ENCODE peak calls at places on chromosomes 5 and 9, in nine cellular contexts. One of them, this sample, is unnamed.

GRCh38 chr5:133440467-133441115 is 171.8 kb downstream of the FSTL4 start:
- DNase-seq in sigmoid colon: no peak
- DNase-seq in SK-N-SH: no peak
- DNase-seq in stomach: no peak
- DNase-seq in K562: no peak
- DNase-seq in transverse colon: no peak
- DNase-seq in ovary: no peak
- DNase-seq in HepG2: no peak
- DNase-seq in tibial nerve: no peak
- DNase-seq in this sample: no peak

GRCh38 chr5:52983731-52984620 is 5.2 kb upstream of the ITGA2 start:
- DNase-seq in sigmoid colon: no peak
- DNase-seq in transverse colon: no peak
- DNase-seq in ovary: no peak
- DNase-seq in tibial nerve: no peak
- DNase-seq in SK-N-SH: no peak
- DNase-seq in K562: no peak
- DNase-seq in HepG2: no peak
- DNase-seq in stomach: no peak
- DNase-seq in this sample: no peak

GRCh38 chr5:44952376-44952775 is 143.6 kb downstream of the MRPS30 start:
- DNase-seq in sigmoid colon: no peak
- DNase-seq in SK-N-SH: peak; percentile 23
- DNase-seq in transverse colon: no peak
- DNase-seq in HepG2: peak; percentile 18
- DNase-seq in stomach: no peak
- DNase-seq in K562: peak; percentile 29
- DNase-seq in ovary: no peak
- DNase-seq in tibial nerve: no peak
- DNase-seq in this sample: no peak

GRCh38 chr5:58069016-58069705 is 390.7 kb downstream of the PLK2 start:
- DNase-seq in ovary: no peak
- DNase-seq in K562: no peak
- DNase-seq in HepG2: no peak
- DNase-seq in transverse colon: no peak
- DNase-seq in SK-N-SH: no peak
- DNase-seq in tibial nerve: no peak
- DNase-seq in stomach: no peak
- DNase-seq in sigmoid colon: no peak
- DNase-seq in this sample: peak; percentile 52

GRCh38 chr5:58198330-58198729 is 261.6 kb downstream of the PLK2 start:
- DNase-seq in HepG2: no peak
- DNase-seq in K562: no peak
- DNase-seq in stomach: no peak
- DNase-seq in transverse colon: no peak
- DNase-seq in ovary: no peak
- DNase-seq in tibial nerve: no peak
- DNase-seq in SK-N-SH: no peak
- DNase-seq in sigmoid colon: no peak
- DNase-seq in this sample: no peak

GRCh38 chr9:95316794-95317118 is 753 bp downstream of the FANCC start:
- DNase-seq in tibial nerve: peak; percentile 25
- DNase-seq in sigmoid colon: peak; percentile 86
- DNase-seq in stomach: peak; percentile 66
- DNase-seq in HepG2: peak; percentile 78
- DNase-seq in SK-N-SH: peak; percentile 90
- DNase-seq in K562: peak; percentile 94
- DNase-seq in ovary: no peak
- DNase-seq in transverse colon: peak; percentile 80
- DNase-seq in this sample: peak; percentile 81

GRCh38 chr5:141713616-141714309 is 31.7 kb upstream of the ARAP3 start:
- DNase-seq in sigmoid colon: no peak
- DNase-seq in stomach: no peak
- DNase-seq in K562: no peak
- DNase-seq in transverse colon: no peak
- DNase-seq in tibial nerve: no peak
- DNase-seq in SK-N-SH: no peak
- DNase-seq in ovary: no peak
- DNase-seq in HepG2: peak; percentile 9
- DNase-seq in this sample: no peak

GRCh38 chr5:77970891-77971290 is 194.8 kb upstream of the TBCA start:
- DNase-seq in K562: no peak
- DNase-seq in stomach: no peak
- DNase-seq in HepG2: no peak
- DNase-seq in SK-N-SH: no peak
- DNase-seq in ovary: no peak
- DNase-seq in tibial nerve: no peak
- DNase-seq in transverse colon: no peak
- DNase-seq in sigmoid colon: no peak
- DNase-seq in this sample: no peak

GRCh38 chr9:21153688-21154608 is 12.3 kb upstream of the IFNW1 start:
- DNase-seq in HepG2: no peak
- DNase-seq in transverse colon: no peak
- DNase-seq in K562: no peak
- DNase-seq in tibial nerve: peak; percentile 22
- DNase-seq in stomach: no peak
- DNase-seq in SK-N-SH: peak; percentile 28
- DNase-seq in ovary: no peak
- DNase-seq in sigmoid colon: no peak
- DNase-seq in this sample: no peak

GRCh38 chr5:54217826-54218503 is 92.4 kb downstream of the ARL15 start:
- DNase-seq in sigmoid colon: no peak
- DNase-seq in K562: peak; percentile 14
- DNase-seq in stomach: peak; percentile 27
- DNase-seq in tibial nerve: peak; percentile 79
- DNase-seq in SK-N-SH: peak; percentile 45
- DNase-seq in transverse colon: no peak
- DNase-seq in ovary: peak; percentile 14
- DNase-seq in HepG2: peak; percentile 37
- DNase-seq in this sample: no peak

GRCh38 chr5:60630836-60631235 is 69.1 kb downstream of the DEPDC1B start:
- DNase-seq in SK-N-SH: no peak
- DNase-seq in K562: no peak
- DNase-seq in HepG2: no peak
- DNase-seq in sigmoid colon: no peak
- DNase-seq in tibial nerve: no peak
- DNase-seq in transverse colon: no peak
- DNase-seq in ovary: no peak
- DNase-seq in stomach: no peak
- DNase-seq in this sample: no peak

GRCh38 chr5:1486271-1486670 is 37.5 kb downstream of the LPCAT1 start:
- DNase-seq in sigmoid colon: no peak
- DNase-seq in K562: no peak
- DNase-seq in stomach: no peak
- DNase-seq in HepG2: no peak
- DNase-seq in ovary: no peak
- DNase-seq in SK-N-SH: no peak
- DNase-seq in tibial nerve: no peak
- DNase-seq in transverse colon: no peak
- DNase-seq in this sample: no peak

DNA sequence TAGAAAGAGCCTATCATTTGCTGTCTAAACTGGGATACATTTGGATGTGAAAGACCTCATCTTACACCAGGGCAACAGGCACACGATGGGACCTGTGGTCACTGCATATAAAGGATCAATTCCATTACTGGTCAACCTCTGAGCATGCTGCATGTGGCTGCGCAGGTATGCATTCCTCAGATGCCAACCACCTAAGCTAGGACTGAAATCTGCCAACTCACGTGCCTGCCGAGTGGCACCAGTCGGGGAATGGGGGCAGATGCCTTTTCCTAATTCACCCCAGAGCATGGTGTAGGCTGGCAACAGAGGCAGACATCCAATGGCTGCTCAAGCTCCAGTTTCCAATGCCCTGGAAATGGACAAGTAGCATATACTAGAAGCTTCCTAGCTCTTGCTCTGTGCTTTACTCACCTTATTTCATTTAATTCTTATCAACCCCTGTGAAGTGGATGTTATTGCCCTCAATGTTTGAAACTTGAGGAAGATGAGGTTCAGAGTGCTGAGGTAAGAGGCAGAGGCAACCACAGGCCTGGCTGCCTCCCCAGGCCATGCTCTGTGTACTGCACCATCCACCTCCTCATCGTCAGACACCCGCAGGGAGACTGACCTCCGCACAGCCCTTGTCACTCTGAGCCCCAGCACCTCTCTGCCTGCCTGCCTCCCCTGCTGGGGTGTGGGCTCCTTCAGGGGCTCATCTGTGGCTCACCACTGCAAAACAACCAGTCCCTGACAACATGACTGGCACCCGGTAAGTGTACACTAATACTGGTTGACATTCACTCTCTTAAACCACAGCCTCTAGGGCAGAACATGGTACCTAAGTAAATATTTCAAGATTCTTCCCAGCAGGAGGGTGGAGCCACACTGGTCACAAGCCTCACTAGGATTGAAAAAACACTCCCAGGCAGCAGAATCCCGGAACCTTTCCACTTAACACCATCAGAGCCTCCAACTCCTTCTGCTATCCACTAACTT is 228.5 kb downstream of the CRB2 start:
- DNase-seq in ovary: no peak
- DNase-seq in sigmoid colon: no peak
- DNase-seq in K562: no peak
- DNase-seq in transverse colon: no peak
- DNase-seq in tibial nerve: no peak
- DNase-seq in SK-N-SH: no peak
- DNase-seq in stomach: no peak
- DNase-seq in HepG2: no peak
- DNase-seq in this sample: no peak
- TF ChIP-seq EP300 in ovary: no peak
- TF ChIP-seq EP300 in sigmoid colon: no peak
- TF ChIP-seq EP300 in K562: no peak
- TF ChIP-seq EP300 in transverse colon: no peak
- TF ChIP-seq EP300 in tibial nerve: no peak
- TF ChIP-seq EP300 in SK-N-SH: no peak
- TF ChIP-seq EP300 in stomach: no peak
- TF ChIP-seq EP300 in HepG2: no peak
- TF ChIP-seq EP300 in this sample: no peak

DNA sequence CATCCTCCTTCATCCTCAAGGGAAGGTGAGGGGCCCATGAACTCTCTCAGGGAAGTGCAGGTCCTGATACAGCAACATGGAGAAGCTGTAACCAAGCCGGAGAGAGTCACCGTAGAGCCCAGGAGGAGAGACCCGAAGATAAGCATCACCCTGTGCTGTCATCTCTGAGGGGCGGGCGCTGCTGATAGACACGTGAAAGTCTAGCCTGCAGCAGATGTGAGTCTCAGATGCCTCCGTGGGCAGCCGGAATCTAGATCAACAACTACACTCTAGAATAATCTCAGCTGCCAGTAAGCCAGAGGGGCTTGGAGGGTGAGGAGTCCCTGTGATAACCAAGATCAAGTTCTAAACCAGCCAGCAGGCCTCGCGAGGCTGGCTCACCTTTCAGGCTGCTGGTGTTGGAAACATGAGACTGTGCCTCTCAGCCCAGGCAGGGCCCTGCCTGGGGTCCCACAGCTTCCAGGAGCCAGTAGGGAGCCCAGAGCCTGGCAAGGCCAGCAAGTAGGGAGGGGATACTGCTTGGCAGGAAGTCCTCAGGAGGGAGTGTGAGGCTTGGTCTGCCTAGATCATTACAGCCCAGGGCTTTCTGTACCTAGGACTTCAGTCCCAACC is 54.1 kb downstream of the DAPK1 start:
- DNase-seq in HepG2: no peak
- DNase-seq in SK-N-SH: no peak
- DNase-seq in transverse colon: no peak
- DNase-seq in tibial nerve: no peak
- DNase-seq in sigmoid colon: no peak
- DNase-seq in ovary: no peak
- DNase-seq in stomach: no peak
- DNase-seq in K562: peak; percentile 57
- DNase-seq in this sample: no peak
- H3K36me3 ChIP-seq in HepG2: peaks cover 3% of the 10 kb centered on the region
- H3K36me3 ChIP-seq in SK-N-SH: no peaks in the 10 kb centered on the region
- H3K36me3 ChIP-seq in transverse colon: no peaks in the 10 kb centered on the region
- H3K36me3 ChIP-seq in tibial nerve: no peaks in the 10 kb centered on the region
- H3K36me3 ChIP-seq in sigmoid colon: no peaks in the 10 kb centered on the region
- H3K36me3 ChIP-seq in ovary: no peaks in the 10 kb centered on the region
- H3K36me3 ChIP-seq in stomach: no peaks in the 10 kb centered on the region
- H3K36me3 ChIP-seq in K562: no peaks in the 10 kb centered on the region
- H3K36me3 ChIP-seq in this sample: no peaks in the 10 kb centered on the region

DNA sequence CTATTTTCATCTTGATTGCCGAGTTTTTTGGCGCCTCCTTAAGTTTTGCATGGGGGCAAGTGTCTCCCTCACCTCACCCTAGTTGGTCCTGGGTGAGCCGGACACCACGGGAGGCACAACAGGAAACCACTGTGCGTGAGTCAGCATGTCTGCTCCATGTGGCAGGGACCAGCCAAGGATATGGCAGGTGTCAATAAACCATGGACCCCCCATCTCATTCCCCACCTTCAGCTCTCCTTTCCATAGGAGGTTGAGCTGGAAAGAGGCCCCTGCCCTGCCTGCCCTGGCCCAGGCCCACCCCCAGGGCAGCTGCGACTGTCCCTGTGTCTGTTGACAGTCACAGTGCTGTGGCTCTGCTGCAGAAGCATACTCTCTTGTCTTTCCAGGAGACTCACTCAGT is 3.1 kb downstream of the SPACA9 start:
- DNase-seq in ovary: no peak
- DNase-seq in stomach: no peak
- DNase-seq in K562: no peak
- DNase-seq in sigmoid colon: no peak
- DNase-seq in SK-N-SH: no peak
- DNase-seq in transverse colon: no peak
- DNase-seq in HepG2: no peak
- DNase-seq in tibial nerve: no peak
- DNase-seq in this sample: no peak
- TF ChIP-seq EP300 in ovary: no peak
- TF ChIP-seq EP300 in stomach: no peak
- TF ChIP-seq EP300 in K562: no peak
- TF ChIP-seq EP300 in sigmoid colon: no peak
- TF ChIP-seq EP300 in SK-N-SH: no peak
- TF ChIP-seq EP300 in transverse colon: no peak
- TF ChIP-seq EP300 in HepG2: no peak
- TF ChIP-seq EP300 in tibial nerve: no peak
- TF ChIP-seq EP300 in this sample: no peak

DNA sequence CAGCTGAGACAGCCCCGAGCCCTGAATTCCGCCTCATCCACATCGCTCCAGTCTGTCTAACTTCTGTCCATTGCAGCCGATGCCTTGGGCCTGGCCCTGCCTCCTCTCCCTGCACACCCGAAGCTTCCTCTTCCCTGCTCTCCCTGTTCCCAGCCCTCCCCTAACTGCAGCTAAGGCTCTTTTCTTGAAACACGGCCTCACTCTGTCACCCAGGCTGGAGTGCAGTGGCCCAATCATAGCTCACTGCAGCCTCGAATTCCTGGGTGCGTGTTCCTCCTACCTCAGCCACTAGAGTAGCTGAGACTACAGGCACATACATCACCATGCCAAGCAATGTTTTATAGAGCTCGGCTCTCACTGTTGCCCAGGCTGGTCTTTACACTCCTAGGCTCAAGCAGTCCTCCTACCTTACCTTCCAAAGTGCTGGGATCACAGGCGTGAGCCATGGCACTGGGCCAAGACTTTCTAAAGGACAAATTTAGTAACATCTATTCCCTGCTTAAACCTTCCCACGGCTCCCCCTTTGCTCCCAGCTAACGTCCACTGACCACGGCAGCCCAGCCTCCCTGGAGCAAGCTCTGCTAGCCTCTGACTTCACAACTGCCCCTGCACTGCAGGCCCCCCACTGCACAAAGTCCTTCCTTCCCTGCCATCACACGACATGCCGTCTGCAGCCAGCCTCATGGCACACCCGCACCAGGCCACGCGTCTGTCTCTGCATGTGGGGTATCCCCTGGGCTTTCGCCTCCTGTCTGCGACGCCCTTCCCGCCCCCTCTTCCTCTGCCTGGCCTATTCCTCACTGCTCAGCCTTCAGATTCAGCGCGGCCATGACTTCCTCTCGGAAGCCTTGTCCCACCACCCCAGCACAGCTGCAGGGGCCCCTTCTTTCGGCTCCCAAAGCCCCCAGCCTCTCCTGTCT is 28.6 kb downstream of the LAMC3 start:
- DNase-seq in stomach: no peak
- DNase-seq in ovary: no peak
- DNase-seq in K562: peak; percentile 65
- DNase-seq in SK-N-SH: no peak
- DNase-seq in HepG2: no peak
- DNase-seq in sigmoid colon: no peak
- DNase-seq in tibial nerve: no peak
- DNase-seq in transverse colon: no peak
- DNase-seq in this sample: no peak
- H3K36me3 ChIP-seq in stomach: no peaks in the 10 kb centered on the region
- H3K36me3 ChIP-seq in ovary: no peaks in the 10 kb centered on the region
- H3K36me3 ChIP-seq in K562: no peaks in the 10 kb centered on the region
- H3K36me3 ChIP-seq in SK-N-SH: no peaks in the 10 kb centered on the region
- H3K36me3 ChIP-seq in HepG2: no peaks in the 10 kb centered on the region
- H3K36me3 ChIP-seq in sigmoid colon: no peaks in the 10 kb centered on the region
- H3K36me3 ChIP-seq in tibial nerve: no peaks in the 10 kb centered on the region
- H3K36me3 ChIP-seq in transverse colon: no peaks in the 10 kb centered on the region
- H3K36me3 ChIP-seq in this sample: no peaks in the 10 kb centered on the region

This sample was measured in suprapubic skin.